ENCODE peak calls at places on chromosomes 13 and 19, in seven cellular contexts. One of them, this sample, is unnamed.

GRCh38 chr19:35549174-35549788 is 3.9 kb downstream of the TMEM147 start:
- DNase-seq in PC-3: peak; percentile 65
- DNase-seq in fibroblast of mammary gland: peak; percentile 69
- DNase-seq in BJ: no peak
- DNase-seq in body of pancreas: peak; percentile 78
- DNase-seq in lower leg skin: peak; percentile 46
- DNase-seq in IMR-90: peak; percentile 56
- DNase-seq in this sample: peak; percentile 55

GRCh38 chr13:26979334-26979733 is 192.3 kb downstream of the USP12 start:
- DNase-seq in PC-3: no peak
- DNase-seq in fibroblast of mammary gland: no peak
- DNase-seq in BJ: no peak
- DNase-seq in body of pancreas: no peak
- DNase-seq in lower leg skin: no peak
- DNase-seq in IMR-90: no peak
- DNase-seq in this sample: no peak

GRCh38 chr13:21837288-21837687 is 166.4 kb downstream of the FGF9 start:
- DNase-seq in PC-3: no peak
- DNase-seq in fibroblast of mammary gland: no peak
- DNase-seq in BJ: no peak
- DNase-seq in body of pancreas: no peak
- DNase-seq in lower leg skin: no peak
- DNase-seq in IMR-90: no peak
- DNase-seq in this sample: no peak

GRCh38 chr19:58153386-58153785 is 2.8 kb upstream of the ZNF329 start:
- DNase-seq in PC-3: no peak
- DNase-seq in fibroblast of mammary gland: no peak
- DNase-seq in BJ: no peak
- DNase-seq in body of pancreas: no peak
- DNase-seq in lower leg skin: no peak
- DNase-seq in IMR-90: no peak
- DNase-seq in this sample: no peak

GRCh38 chr13:28922341-28922740 is 102.2 kb downstream of the MTUS2 start:
- DNase-seq in PC-3: no peak
- DNase-seq in fibroblast of mammary gland: no peak
- DNase-seq in BJ: no peak
- DNase-seq in body of pancreas: no peak
- DNase-seq in lower leg skin: no peak
- DNase-seq in IMR-90: no peak
- DNase-seq in this sample: no peak

GRCh38 chr19:3444695-3445234 is 35.6 kb downstream of the SMIM24 start:
- DNase-seq in PC-3: no peak
- DNase-seq in fibroblast of mammary gland: no peak
- DNase-seq in BJ: no peak
- DNase-seq in body of pancreas: no peak
- DNase-seq in lower leg skin: no peak
- DNase-seq in IMR-90: no peak
- DNase-seq in this sample: no peak

GRCh38 chr13:77492982-77493381 is 42.5 kb upstream of the SCEL start:
- DNase-seq in PC-3: peak; percentile 69
- DNase-seq in fibroblast of mammary gland: peak; percentile 51
- DNase-seq in BJ: no peak
- DNase-seq in body of pancreas: no peak
- DNase-seq in lower leg skin: no peak
- DNase-seq in IMR-90: no peak
- DNase-seq in this sample: peak; percentile 41

GRCh38 chr13:113855012-113855921 is 8.6 kb downstream of the GAS6 start:
- DNase-seq in PC-3: no peak
- DNase-seq in fibroblast of mammary gland: no peak
- DNase-seq in BJ: no peak
- DNase-seq in body of pancreas: peak; percentile 6
- DNase-seq in lower leg skin: no peak
- DNase-seq in IMR-90: no peak
- DNase-seq in this sample: no peak

GRCh38 chr13:45654633-45655349 is 39.3 kb upstream of the ERICH6B start:
- DNase-seq in PC-3: no peak
- DNase-seq in fibroblast of mammary gland: no peak
- DNase-seq in BJ: no peak
- DNase-seq in body of pancreas: no peak
- DNase-seq in lower leg skin: no peak
- DNase-seq in IMR-90: no peak
- DNase-seq in this sample: no peak

GRCh38 chr13:102847272-102848234 is 1.7 kb downstream of the ERCC5 start:
- DNase-seq in PC-3: peak; percentile 26
- DNase-seq in fibroblast of mammary gland: peak; percentile 74
- DNase-seq in BJ: no peak
- DNase-seq in body of pancreas: no peak
- DNase-seq in lower leg skin: no peak
- DNase-seq in IMR-90: peak; percentile 54
- DNase-seq in this sample: peak; percentile 59

GRCh38 chr19:1128111-1128510 is 24.3 kb downstream of the GPX4 start:
- DNase-seq in PC-3: no peak
- DNase-seq in fibroblast of mammary gland: no peak
- DNase-seq in BJ: no peak
- DNase-seq in body of pancreas: no peak
- DNase-seq in lower leg skin: no peak
- DNase-seq in IMR-90: no peak
- DNase-seq in this sample: no peak

GRCh38 chr19:49593233-49594113 is 2.5 kb downstream of the PRR12 start:
- DNase-seq in PC-3: peak; percentile 95
- DNase-seq in fibroblast of mammary gland: peak; percentile 89
- DNase-seq in BJ: peak; percentile 51
- DNase-seq in body of pancreas: peak; percentile 92
- DNase-seq in lower leg skin: peak; percentile 94
- DNase-seq in IMR-90: peak; percentile 89
- DNase-seq in this sample: peak; percentile 94

GRCh38 chr13:111911141-111911720 is 155.7 kb upstream of the SOX1 start:
- DNase-seq in PC-3: no peak
- DNase-seq in fibroblast of mammary gland: no peak
- DNase-seq in BJ: no peak
- DNase-seq in body of pancreas: peak; percentile 1
- DNase-seq in lower leg skin: no peak
- DNase-seq in IMR-90: no peak
- DNase-seq in this sample: no peak

GRCh38 chr13:74661851-74662250 is 527.6 kb upstream of the KLF12 start:
- DNase-seq in PC-3: no peak
- DNase-seq in fibroblast of mammary gland: peak; percentile 12
- DNase-seq in BJ: peak; percentile 39
- DNase-seq in body of pancreas: no peak
- DNase-seq in lower leg skin: no peak
- DNase-seq in IMR-90: no peak
- DNase-seq in this sample: no peak

GRCh38 chr19:43439183-43440063 is 24.7 kb downstream of the TEX101 start:
- DNase-seq in PC-3: peak; percentile 90
- DNase-seq in fibroblast of mammary gland: peak; percentile 83
- DNase-seq in BJ: peak; percentile 36
- DNase-seq in body of pancreas: no peak
- DNase-seq in lower leg skin: no peak
- DNase-seq in IMR-90: no peak
- DNase-seq in this sample: no peak

GRCh38 chr13:42548731-42549554 is 25.0 kb upstream of the TNFSF11 start:
- DNase-seq in PC-3: no peak
- DNase-seq in fibroblast of mammary gland: peak; percentile 33
- DNase-seq in BJ: no peak
- DNase-seq in body of pancreas: no peak
- DNase-seq in lower leg skin: peak; percentile 32
- DNase-seq in IMR-90: no peak
- DNase-seq in this sample: no peak

DNA sequence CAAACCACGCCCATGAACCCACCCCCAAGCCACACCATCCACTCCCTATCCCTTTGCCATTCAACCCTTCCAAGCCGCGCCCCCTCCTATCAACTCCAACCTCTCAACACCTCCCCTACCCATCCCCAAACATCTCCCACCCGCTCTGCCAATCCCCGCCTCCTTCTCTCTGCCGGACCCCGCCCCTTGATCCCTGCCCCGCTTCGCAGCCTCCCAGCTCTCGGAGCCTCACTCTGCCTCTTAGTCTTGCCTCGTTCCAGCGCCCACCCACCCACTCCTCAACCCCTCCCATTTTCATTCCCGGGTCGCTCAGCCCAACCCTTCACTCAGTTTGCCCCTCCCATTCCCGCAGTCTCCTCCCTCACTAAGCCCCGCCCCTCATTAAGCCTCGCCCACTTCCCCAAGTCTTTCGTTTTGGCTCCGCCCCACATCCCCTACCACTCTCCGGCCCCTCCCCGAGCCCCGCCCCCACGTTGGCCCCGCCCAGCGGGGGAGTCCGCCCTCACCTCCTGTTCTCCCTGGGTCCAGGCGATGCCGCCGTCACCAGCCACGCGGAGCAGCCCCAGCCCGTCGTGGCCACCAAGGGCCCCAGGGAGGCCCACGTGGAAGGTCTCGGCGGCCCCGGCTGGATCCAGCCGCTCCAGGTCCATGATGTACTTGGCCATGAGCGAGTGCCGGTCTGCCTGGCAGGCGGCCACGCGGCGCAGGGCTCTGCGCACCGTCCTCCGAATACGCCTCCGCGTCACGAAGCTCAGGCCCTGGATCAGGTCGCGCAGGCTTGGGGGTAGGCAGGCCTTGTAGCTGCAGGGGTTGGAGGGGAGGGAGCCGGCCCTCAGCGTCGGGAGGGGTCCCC is 5.7 kb downstream of the JAK3 start:
- DNase-seq in PC-3: peak; percentile 97
- DNase-seq in fibroblast of mammary gland: peak; percentile 84
- DNase-seq in BJ: no peak
- DNase-seq in body of pancreas: peak; percentile 69
- DNase-seq in lower leg skin: peak; percentile 53
- DNase-seq in IMR-90: peak; percentile 63
- DNase-seq in this sample: no peak
- H3K4me3 ChIP-seq in PC-3: peak overlapping the region; percentile 76
- H3K4me3 ChIP-seq in fibroblast of mammary gland: peak overlapping the region; percentile 43
- H3K4me3 ChIP-seq in BJ: peak overlapping the region; percentile 35
- H3K4me3 ChIP-seq in body of pancreas: no peak overlapping the region
- H3K4me3 ChIP-seq in lower leg skin: no peak overlapping the region
- H3K4me3 ChIP-seq in IMR-90: peak overlapping the region; percentile 35
- H3K4me3 ChIP-seq in this sample: no peak overlapping the region

GRCh38 chr13:101475536-101475935 is 23.1 kb downstream of the ITGBL1 start:
- DNase-seq in PC-3: no peak
- DNase-seq in fibroblast of mammary gland: no peak
- DNase-seq in BJ: no peak
- DNase-seq in body of pancreas: no peak
- DNase-seq in lower leg skin: no peak
- DNase-seq in IMR-90: no peak
- DNase-seq in this sample: no peak
- TF ChIP-seq CTCF in PC-3: no peak
- TF ChIP-seq CTCF in fibroblast of mammary gland: no peak
- TF ChIP-seq CTCF in BJ: no peak
- TF ChIP-seq CTCF in body of pancreas: no peak
- TF ChIP-seq CTCF in lower leg skin: no peak
- TF ChIP-seq CTCF in IMR-90: no peak
- TF ChIP-seq CTCF in this sample: no peak

DNA sequence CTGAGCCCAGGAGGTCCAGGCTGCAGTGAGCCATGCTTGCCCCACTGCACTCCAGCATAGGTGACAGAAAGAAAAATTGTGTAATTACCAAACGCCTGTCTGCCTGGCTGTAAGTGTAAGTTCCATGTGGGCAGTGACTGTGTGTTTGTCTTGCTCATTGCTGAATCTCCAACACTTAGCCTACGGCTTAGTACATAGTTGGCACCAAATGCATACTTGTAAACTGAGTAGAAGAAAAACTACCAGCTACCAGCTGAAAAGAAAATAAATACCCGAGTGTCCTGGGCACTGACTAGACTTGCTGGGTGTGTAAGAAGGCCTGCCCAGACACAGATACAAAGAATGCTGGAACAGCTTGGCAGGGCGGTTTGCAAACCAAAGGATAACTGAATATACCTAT is 2.7 kb upstream of the CEBPG start:
- DNase-seq in PC-3: no peak
- DNase-seq in fibroblast of mammary gland: no peak
- DNase-seq in BJ: no peak
- DNase-seq in body of pancreas: no peak
- DNase-seq in lower leg skin: peak; percentile 57
- DNase-seq in IMR-90: no peak
- DNase-seq in this sample: no peak
- H3K4me3 ChIP-seq in PC-3: no peak overlapping the region
- H3K4me3 ChIP-seq in fibroblast of mammary gland: no peak overlapping the region
- H3K4me3 ChIP-seq in BJ: no peak overlapping the region
- H3K4me3 ChIP-seq in body of pancreas: no peak overlapping the region
- H3K4me3 ChIP-seq in lower leg skin: no peak overlapping the region
- H3K4me3 ChIP-seq in IMR-90: no peak overlapping the region
- H3K4me3 ChIP-seq in this sample: no peak overlapping the region

GRCh38 chr19:40739871-40740703 is 10.2 kb downstream of the ACTMAP start:
- DNase-seq in PC-3: no peak
- DNase-seq in fibroblast of mammary gland: peak; percentile 19
- DNase-seq in BJ: no peak
- DNase-seq in body of pancreas: no peak
- DNase-seq in lower leg skin: no peak
- DNase-seq in IMR-90: no peak
- DNase-seq in this sample: no peak

GRCh38 chr19:40740747-40741146 is 9.5 kb downstream of the ACTMAP start:
- DNase-seq in PC-3: no peak
- DNase-seq in fibroblast of mammary gland: peak; percentile 81
- DNase-seq in BJ: peak; percentile 65
- DNase-seq in body of pancreas: no peak
- DNase-seq in lower leg skin: peak; percentile 89
- DNase-seq in IMR-90: no peak
- DNase-seq in this sample: no peak

GRCh38 chr19:40743926-40744325 is 6.4 kb downstream of the ACTMAP start:
- DNase-seq in PC-3: no peak
- DNase-seq in fibroblast of mammary gland: no peak
- DNase-seq in BJ: no peak
- DNase-seq in body of pancreas: no peak
- DNase-seq in lower leg skin: no peak
- DNase-seq in IMR-90: no peak
- DNase-seq in this sample: no peak

GRCh38 chr19:40742477-40742876 is 7.8 kb downstream of the ACTMAP start:
- DNase-seq in PC-3: no peak
- DNase-seq in fibroblast of mammary gland: no peak
- DNase-seq in BJ: no peak
- DNase-seq in body of pancreas: no peak
- DNase-seq in lower leg skin: no peak
- DNase-seq in IMR-90: no peak
- DNase-seq in this sample: no peak

DNA sequence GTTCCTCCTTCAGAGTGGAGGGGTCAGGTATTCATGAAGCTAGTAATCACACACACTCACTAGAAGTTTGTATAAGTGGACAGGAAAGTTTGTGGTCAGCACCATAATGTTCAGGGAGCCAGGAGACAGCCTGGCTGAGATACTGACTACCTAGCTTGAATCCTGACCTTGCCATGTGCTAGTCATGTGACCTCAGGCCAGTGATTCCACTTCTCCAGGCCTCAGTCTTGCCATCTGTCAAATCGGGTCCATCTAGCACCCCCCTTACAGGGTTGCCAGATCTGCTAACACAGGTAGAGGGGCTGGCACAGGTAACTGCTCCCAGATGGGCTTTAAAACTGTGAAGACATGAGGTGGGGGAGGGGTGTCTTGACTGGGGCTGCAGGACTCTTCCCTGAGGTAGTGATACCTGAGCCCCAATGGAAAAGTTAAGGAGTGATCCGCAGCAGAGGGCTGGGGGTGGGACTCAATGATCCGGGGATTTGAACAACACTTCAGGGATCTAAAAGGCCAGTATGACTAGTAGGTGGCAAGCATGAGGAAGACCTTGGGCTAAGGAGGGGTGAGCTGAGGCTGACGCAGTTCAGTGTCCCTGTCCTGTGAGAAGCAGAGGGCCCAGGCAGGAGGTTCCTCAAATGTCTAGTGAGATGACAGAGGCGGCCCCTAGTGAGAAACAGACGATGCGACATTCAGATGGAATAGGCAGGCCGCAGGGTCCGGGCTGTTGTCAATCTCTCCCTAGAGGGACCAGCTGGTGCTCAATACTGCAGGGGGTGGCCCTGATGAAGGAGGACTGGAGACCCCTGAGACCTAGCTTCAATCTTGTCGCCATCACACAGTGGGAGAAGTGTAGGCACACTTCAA is 8.5 kb downstream of the ACTMAP start:
- DNase-seq in PC-3: no peak
- DNase-seq in fibroblast of mammary gland: no peak
- DNase-seq in BJ: no peak
- DNase-seq in body of pancreas: no peak
- DNase-seq in lower leg skin: no peak
- DNase-seq in IMR-90: no peak
- DNase-seq in this sample: no peak
- TF ChIP-seq CTCF in PC-3: no peak
- TF ChIP-seq CTCF in fibroblast of mammary gland: no peak
- TF ChIP-seq CTCF in BJ: no peak
- TF ChIP-seq CTCF in body of pancreas: no peak
- TF ChIP-seq CTCF in lower leg skin: no peak
- TF ChIP-seq CTCF in IMR-90: no peak
- TF ChIP-seq CTCF in this sample: no peak